ENCODE peak calls at places on chromosomes 7 and 10, in six cellular contexts. M is iPS-NIHi11, S is tibial artery, B is caudate nucleus, H is ACHN, W is cardiac septum. F is an unnamed sample.

GRCh38 chr10:130255777-130256176 is 119.6 kb downstream of the GLRX3 start:
- DNase-seq in M (no peak), H (no peak), S (no peak), W (no peak), B (no peak), F (no peak)

GRCh38 chr10:107413971-107414370 is 249.5 kb upstream of the SORCS1 start:
- DNase-seq in S (no peak), W (no peak), M (no peak), H (no peak), B (no peak), F (no peak)

GRCh38 chr10:103067484-103067883 is 125.6 kb downstream of the NT5C2 start:
- DNase-seq in B (no peak), S (no peak), H (no peak), W (no peak), M (no peak), F (no peak)

GRCh38 chr10:60208676-60209269 is 180.9 kb downstream of the ANK3 start:
- DNase-seq in W (no peak), H (peak), S (no peak), M (peak), B (no peak), F (no peak)

GRCh38 chr7:153381275-153382119 is 621.9 kb downstream of the ACTR3B start:
- DNase-seq in S (no peak), W (no peak), H (peak), B (peak), M (peak), F (no peak)

GRCh38 chr7:98877692-98878364 is 504 bp upstream of the TRRAP start:
- DNase-seq in H (no peak), W (no peak), M (peak), B (no peak), S (no peak), F (peak)

GRCh38 chr7:111744501-111745155 is 182.3 kb upstream of the IMMP2L start:
- DNase-seq in B (no peak), H (no peak), W (no peak), S (no peak), M (no peak), F (no peak)

GRCh38 chr10:113716109-113717010 is 35.1 kb upstream of the PLEKHS1 start:
- DNase-seq in M (no peak), W (no peak), B (no peak), S (no peak), H (no peak), F (no peak)

GRCh38 chr10:110174201-110174600 is 33.2 kb upstream of the MXI1 start:
- DNase-seq in M (no peak), W (no peak), H (no peak), B (no peak), S (no peak), F (no peak)

GRCh38 chr10:104650072-104650471 is 9.0 kb downstream of the SORCS3 start:
- DNase-seq in H (peak), M (no peak), B (no peak), S (no peak), W (no peak), F (no peak)

GRCh38 chr7:135168489-135169140 is 1.9 kb downstream of the CYREN start:
- DNase-seq in M (no peak), W (no peak), B (no peak), S (peak), H (no peak), F (no peak)

GRCh38 chr10:32893431-32893830 is 64.6 kb downstream of the ITGB1 start:
- DNase-seq in B (no peak), W (no peak), M (peak), H (peak), S (no peak), F (no peak)

GRCh38 chr7:73741600-73741999 is 3.0 kb upstream of the ABHD11 start:
- DNase-seq in M (peak), S (no peak), H (no peak), B (no peak), W (no peak), F (no peak)

GRCh38 chr7:132424821-132425739 is 151.2 kb downstream of the PLXNA4 start:
- DNase-seq in H (no peak), M (peak), B (no peak), W (no peak), S (no peak), F (no peak)

GRCh38 chr10:127945335-127945734 is 38.4 kb downstream of the PTPRE start:
- DNase-seq in H (no peak), B (no peak), S (no peak), M (no peak), W (no peak), F (peak)

GRCh38 chr7:143052041-143052440 is at the start of gene OR6V1:
- DNase-seq in W (no peak), H (no peak), B (no peak), M (no peak), S (no peak), F (no peak)

GRCh38 chr7:148700693-148701092 is 2.0 kb downstream of the CUL1 start:
- DNase-seq in B (no peak), H (peak), M (no peak), S (no peak), W (no peak), F (no peak)

GRCh38 chr10:131980757-131981428 is 830 bp downstream of the BNIP3 start:
- DNase-seq in W (peak), S (peak), M (peak), B (no peak), H (peak), F (no peak)

F was measured in lower leg skin.